ENCODE peak calls at places on chromosomes 3 and 15, in four cellular contexts. C is Kasumi-1, L is C1 segment of cervical spinal cord, W is GM03348. B is an unnamed sample.

GRCh38 chr15:58357529-58358476 is 74.0 kb upstream of the LIPC start:
- DNase-seq in C (no peak), L (no peak), W (no peak), B (no peak)

GRCh38 chr15:29089731-29090616 is 179.6 kb downstream of the NSMCE3 start:
- DNase-seq in C (peak; percentile 80), L (no peak), W (no peak), B (no peak)

GRCh38 chr3:89692601-89693000 is 585.2 kb downstream of the EPHA3 start:
- DNase-seq in C (no peak), L (no peak), W (no peak), B (no peak)

GRCh38 chr3:136038668-136039067 is 73.1 kb downstream of the PPP2R3A start:
- DNase-seq in C (no peak), L (no peak), W (no peak), B (no peak)

GRCh38 chr15:43278869-43279268 is 12.1 kb upstream of the TGM5 start:
- DNase-seq in C (no peak), L (no peak), W (no peak), B (no peak)

GRCh38 chr15:43096411-43096810 is 9.4 kb downstream of the UBR1 start:
- DNase-seq in C (no peak), L (no peak), W (no peak), B (no peak)

GRCh38 chr15:90675464-90675863 is 41.7 kb upstream of the BLM start:
- DNase-seq in C (no peak), L (no peak), W (no peak), B (no peak)

GRCh38 chr3:65854606-65855304 is 184.0 kb downstream of the MAGI1 start:
- DNase-seq in C (no peak), L (no peak), W (no peak), B (no peak)

GRCh38 chr15:43777293-43777819 is 590 bp upstream of the ELL3 start:
- DNase-seq in C (peak; percentile 64), L (no peak), W (peak; percentile 85), B (peak; percentile 62)

GRCh38 chr15:57655809-57656208 is 50.7 kb upstream of the POLR2M start:
- DNase-seq in C (no peak), L (no peak), W (no peak), B (no peak)

GRCh38 chr3:174132421-174133042 is 726.6 kb upstream of the NAALADL2 start:
- DNase-seq in C (no peak), L (no peak), W (no peak), B (no peak)

GRCh38 chr15:35557012-35557411 is 11.0 kb upstream of the DPH6 start:
- DNase-seq in C (no peak), L (no peak), W (no peak), B (no peak)

GRCh38 chr3:197015790-197016705 is 13.6 kb downstream of the MELTF start:
- DNase-seq in C (no peak), L (no peak), W (no peak), B (no peak)

GRCh38 chr3:143538577-143538981 is 309.7 kb downstream of the SLC9A9 start:
- DNase-seq in C (no peak), L (no peak), W (peak; percentile 76), B (no peak)

GRCh38 chr3:39216176-39216790 is 23.9 kb upstream of the XIRP1 start:
- DNase-seq in C (peak; percentile 58), L (no peak), W (no peak), B (no peak)

GRCh38 chr3:118988198-118988842 is 46.3 kb downstream of the IGSF11 start:
- DNase-seq in C (no peak), L (no peak), W (no peak), B (no peak)

GRCh38 chr3:27675287-27675686 is 46.8 kb downstream of the EOMES start:
- DNase-seq in C (no peak), L (no peak), W (no peak), B (no peak)

GRCh38 chr3:147410518-147411234 is 1.5 kb downstream of the ZIC1 start:
- DNase-seq in C (no peak), L (no peak), W (no peak), B (no peak)

GRCh38 chr3:186782542-186783069 is 771 bp upstream of the EIF4A2 start:
- DNase-seq in C (peak; percentile 58), L (no peak), W (no peak), B (no peak)

GRCh38 chr15:39579487-39580116 is 1.3 kb upstream of the THBS1 start:
- DNase-seq in C (no peak), L (no peak), W (peak; percentile 79), B (no peak)

GRCh38 chr3:58038675-58039302 is 30.6 kb downstream of the FLNB start:
- DNase-seq in C (peak; percentile 22), L (no peak), W (no peak), B (no peak)

GRCh38 chr3:54999159-54999558 is 71.3 kb upstream of the LRTM1 start:
- DNase-seq in C (no peak), L (no peak), W (peak; percentile 63), B (no peak)